ENCODE peak calls at places on chromosomes 13 and 19, in six cellular contexts. One of them, this sample, is unnamed.

GRCh38 chr13:40220299-40220935 is 446.0 kb downstream of the FOXO1 start:
- DNase-seq in IMR-90: no peak
- DNase-seq in mammary epithelial cell: no peak
- DNase-seq in astrocyte: peak; percentile 61
- DNase-seq in fibroblast of lung: peak; percentile 65
- DNase-seq in neural progenitor cell: no peak
- DNase-seq in this sample: no peak

GRCh38 chr19:3533020-3533408 is 6.0 kb upstream of the TEKTIP1 start:
- DNase-seq in mammary epithelial cell: no peak
- DNase-seq in neural progenitor cell: no peak
- DNase-seq in fibroblast of lung: no peak
- DNase-seq in astrocyte: no peak
- DNase-seq in IMR-90: no peak
- DNase-seq in this sample: no peak

GRCh38 chr19:29060833-29061364 is 152.1 kb downstream of the UQCRFS1 start:
- DNase-seq in mammary epithelial cell: no peak
- DNase-seq in neural progenitor cell: no peak
- DNase-seq in IMR-90: no peak
- DNase-seq in astrocyte: no peak
- DNase-seq in fibroblast of lung: no peak
- DNase-seq in this sample: no peak

GRCh38 chr13:20161275-20161950 is 561 bp upstream of the GJA3 start:
- DNase-seq in neural progenitor cell: peak; percentile 53
- DNase-seq in astrocyte: no peak
- DNase-seq in fibroblast of lung: no peak
- DNase-seq in mammary epithelial cell: peak; percentile 16
- DNase-seq in IMR-90: no peak
- DNase-seq in this sample: peak; percentile 50

GRCh38 chr13:20090349-20090748 is 70.5 kb downstream of the GJA3 start:
- DNase-seq in IMR-90: no peak
- DNase-seq in astrocyte: no peak
- DNase-seq in neural progenitor cell: no peak
- DNase-seq in fibroblast of lung: no peak
- DNase-seq in mammary epithelial cell: no peak
- DNase-seq in this sample: no peak

GRCh38 chr19:31378404-31378803 is 29.2 kb upstream of the TSHZ3 start:
- DNase-seq in neural progenitor cell: no peak
- DNase-seq in astrocyte: peak; percentile 98
- DNase-seq in fibroblast of lung: peak; percentile 98
- DNase-seq in mammary epithelial cell: peak; percentile 75
- DNase-seq in IMR-90: peak; percentile 95
- DNase-seq in this sample: no peak

GRCh38 chr19:34432797-34433196 is 4.6 kb downstream of the UBA2 start:
- DNase-seq in mammary epithelial cell: no peak
- DNase-seq in IMR-90: no peak
- DNase-seq in neural progenitor cell: no peak
- DNase-seq in astrocyte: no peak
- DNase-seq in fibroblast of lung: no peak
- DNase-seq in this sample: peak; percentile 2

GRCh38 chr19:38059897-38060296 is 152.9 kb downstream of the SIPA1L3 start:
- DNase-seq in mammary epithelial cell: no peak
- DNase-seq in fibroblast of lung: no peak
- DNase-seq in astrocyte: no peak
- DNase-seq in neural progenitor cell: no peak
- DNase-seq in IMR-90: no peak
- DNase-seq in this sample: no peak

GRCh38 chr19:50669319-50670101 is 20.3 kb downstream of the C19orf81 start:
- DNase-seq in mammary epithelial cell: no peak
- DNase-seq in IMR-90: peak; percentile 15
- DNase-seq in fibroblast of lung: peak; percentile 1
- DNase-seq in astrocyte: no peak
- DNase-seq in neural progenitor cell: no peak
- DNase-seq in this sample: peak; percentile 35

DNA sequence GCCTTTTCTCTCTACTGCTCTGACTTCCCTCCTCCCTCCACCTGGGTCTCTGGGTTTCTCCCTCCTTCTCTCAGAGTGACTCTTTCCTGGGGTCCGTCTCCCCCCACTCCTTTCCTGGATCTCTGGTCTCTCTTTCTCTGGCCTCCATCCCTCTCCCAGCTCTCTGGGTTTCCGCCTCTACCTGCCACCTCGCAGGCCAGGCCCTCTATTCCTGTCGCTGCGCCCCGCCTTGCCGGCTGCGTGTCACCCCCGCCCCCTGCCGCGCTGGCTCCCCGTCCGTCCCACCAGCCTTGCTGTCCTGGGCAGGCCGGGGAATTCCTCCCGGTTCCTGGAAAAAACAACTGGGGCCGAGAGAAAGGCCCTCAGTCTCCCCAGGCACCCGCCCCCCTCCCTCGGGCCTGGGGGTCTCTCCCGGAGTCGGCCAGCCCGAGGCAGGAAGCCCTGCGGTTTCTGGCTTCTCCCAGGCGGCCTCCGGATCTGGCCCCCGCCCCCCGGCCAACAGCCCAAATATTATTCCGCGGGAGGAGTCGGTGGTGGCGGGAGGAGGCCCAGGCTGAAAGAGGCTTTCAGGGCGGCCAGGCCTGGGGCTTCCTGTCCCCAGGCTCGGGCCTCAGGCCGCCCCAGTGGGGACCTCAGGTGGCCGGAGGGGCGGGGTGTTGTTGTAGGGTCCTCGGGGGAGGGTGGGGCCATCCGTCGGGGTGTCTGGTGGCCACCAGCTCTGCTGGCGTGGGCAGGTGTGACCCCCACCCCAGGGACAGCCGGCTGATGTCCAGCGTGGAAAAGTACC is 9.3 kb downstream of the IRF2BP1 start:
- DNase-seq in neural progenitor cell: peak; percentile 61
- DNase-seq in fibroblast of lung: peak; percentile 47
- DNase-seq in mammary epithelial cell: no peak
- DNase-seq in IMR-90: peak; percentile 16
- DNase-seq in astrocyte: peak; percentile 17
- DNase-seq in this sample: peak; percentile 75
- H3K4me2 ChIP-seq in neural progenitor cell: peak overlapping the region; percentile 81
- H3K4me2 ChIP-seq in fibroblast of lung: peak overlapping the region; percentile 44
- H3K4me2 ChIP-seq in mammary epithelial cell: no peak overlapping the region
- H3K4me2 ChIP-seq in IMR-90: no peak overlapping the region
- H3K4me2 ChIP-seq in astrocyte: peak overlapping the region; percentile 76
- H3K4me2 ChIP-seq in this sample: peak overlapping the region; percentile 90

GRCh38 chr13:27541386-27541785 is 78.9 kb downstream of the LNX2 start:
- DNase-seq in astrocyte: no peak
- DNase-seq in fibroblast of lung: peak; percentile 1
- DNase-seq in mammary epithelial cell: no peak
- DNase-seq in neural progenitor cell: no peak
- DNase-seq in IMR-90: peak; percentile 15
- DNase-seq in this sample: no peak
- H3K4me2 ChIP-seq in astrocyte: no peak overlapping the region
- H3K4me2 ChIP-seq in fibroblast of lung: no peak overlapping the region
- H3K4me2 ChIP-seq in mammary epithelial cell: no peak overlapping the region
- H3K4me2 ChIP-seq in neural progenitor cell: no peak overlapping the region
- H3K4me2 ChIP-seq in IMR-90: no peak overlapping the region
- H3K4me2 ChIP-seq in this sample: no peak overlapping the region

DNA sequence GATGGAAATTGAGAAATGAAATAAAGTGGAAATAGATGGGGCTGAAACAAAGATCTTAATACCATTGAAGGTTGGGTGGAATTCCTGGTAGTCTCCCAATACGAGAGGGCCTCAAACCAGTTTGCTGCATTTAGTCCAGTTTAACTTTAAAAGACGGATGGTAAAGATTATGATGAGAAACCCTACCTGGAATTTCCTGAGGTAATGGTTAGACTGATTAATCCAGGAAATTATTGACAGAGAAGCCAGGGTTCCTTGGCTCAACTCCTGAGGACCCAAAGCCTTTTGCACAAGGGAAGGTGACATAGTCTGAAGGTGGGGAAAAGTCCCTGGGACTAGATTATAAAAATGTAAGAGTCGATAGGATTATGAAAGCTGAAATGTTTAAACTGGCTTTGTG is 133.2 kb upstream of the SLITRK5 start:
- DNase-seq in mammary epithelial cell: no peak
- DNase-seq in IMR-90: no peak
- DNase-seq in fibroblast of lung: no peak
- DNase-seq in neural progenitor cell: no peak
- DNase-seq in astrocyte: no peak
- DNase-seq in this sample: no peak
- H3K4me2 ChIP-seq in mammary epithelial cell: no peak overlapping the region
- H3K4me2 ChIP-seq in IMR-90: no peak overlapping the region
- H3K4me2 ChIP-seq in fibroblast of lung: no peak overlapping the region
- H3K4me2 ChIP-seq in neural progenitor cell: no peak overlapping the region
- H3K4me2 ChIP-seq in astrocyte: no peak overlapping the region
- H3K4me2 ChIP-seq in this sample: no peak overlapping the region

DNA sequence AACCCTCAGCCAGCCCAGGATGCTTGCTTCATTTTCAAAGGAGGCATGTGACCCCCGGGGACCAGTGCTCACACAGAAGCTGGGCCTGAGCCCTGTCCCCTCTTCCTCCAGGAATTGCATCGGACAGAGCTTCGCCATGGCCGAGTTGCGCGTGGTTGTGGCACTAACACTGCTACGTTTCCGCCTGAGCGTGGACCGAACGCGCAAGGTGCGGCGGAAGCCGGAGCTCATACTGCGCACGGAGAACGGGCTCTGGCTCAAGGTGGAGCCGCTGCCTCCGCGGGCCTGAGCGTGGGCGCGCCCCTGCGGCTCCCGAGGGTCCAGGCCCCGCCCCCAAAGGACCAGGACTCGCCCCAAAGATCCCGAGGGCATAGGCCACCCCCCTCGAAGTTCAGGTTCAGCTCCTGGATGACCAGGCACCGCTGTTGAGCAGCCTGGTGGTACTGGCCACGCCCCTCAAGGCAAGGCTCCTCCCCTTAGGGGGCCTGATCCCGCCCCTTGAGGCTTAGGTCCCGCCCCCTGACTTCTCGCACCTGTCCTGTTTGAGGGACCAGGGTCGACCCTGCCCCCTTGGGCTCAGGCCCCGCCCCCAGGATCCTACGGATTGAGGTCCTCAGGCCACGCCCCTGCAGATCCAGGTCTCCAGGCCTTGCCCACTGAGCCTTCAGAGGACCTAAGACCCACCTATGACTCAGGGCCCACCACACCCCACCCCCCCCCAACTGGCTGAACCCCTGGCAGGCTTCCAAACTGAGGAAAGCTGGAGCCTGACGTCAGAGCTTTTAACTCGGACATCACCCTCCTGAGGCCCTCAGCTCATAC is 43.1 kb downstream of the CYP4F22 start:
- DNase-seq in neural progenitor cell: no peak
- DNase-seq in IMR-90: no peak
- DNase-seq in fibroblast of lung: no peak
- DNase-seq in mammary epithelial cell: no peak
- DNase-seq in astrocyte: no peak
- DNase-seq in this sample: peak; percentile 91
- H3K4me2 ChIP-seq in neural progenitor cell: no peak overlapping the region
- H3K4me2 ChIP-seq in IMR-90: peak overlapping the region; percentile 70
- H3K4me2 ChIP-seq in fibroblast of lung: no peak overlapping the region
- H3K4me2 ChIP-seq in mammary epithelial cell: peak overlapping the region; percentile 79
- H3K4me2 ChIP-seq in astrocyte: peak overlapping the region; percentile 60
- H3K4me2 ChIP-seq in this sample: peak overlapping the region; percentile 67

GRCh38 chr19:17404015-17404414 is 1.4 kb downstream of the BST2 start:
- DNase-seq in neural progenitor cell: no peak
- DNase-seq in IMR-90: no peak
- DNase-seq in astrocyte: no peak
- DNase-seq in fibroblast of lung: no peak
- DNase-seq in mammary epithelial cell: no peak
- DNase-seq in this sample: peak; percentile 57

GRCh38 chr19:17404621-17405249 is 695 bp downstream of the BST2 start:
- DNase-seq in astrocyte: no peak
- DNase-seq in neural progenitor cell: no peak
- DNase-seq in fibroblast of lung: no peak
- DNase-seq in IMR-90: no peak
- DNase-seq in mammary epithelial cell: no peak
- DNase-seq in this sample: no peak

GRCh38 chr19:17401628-17402027 is 3.8 kb downstream of the BST2 start:
- DNase-seq in neural progenitor cell: no peak
- DNase-seq in astrocyte: no peak
- DNase-seq in IMR-90: no peak
- DNase-seq in mammary epithelial cell: no peak
- DNase-seq in fibroblast of lung: no peak
- DNase-seq in this sample: no peak

GRCh38 chr19:17405250-17406038 is at the start of gene BST2:
- DNase-seq in astrocyte: peak; percentile 39
- DNase-seq in mammary epithelial cell: no peak
- DNase-seq in fibroblast of lung: peak; percentile 57
- DNase-seq in IMR-90: peak; percentile 37
- DNase-seq in neural progenitor cell: peak; percentile 53
- DNase-seq in this sample: peak; percentile 78

GRCh38 chr19:17402982-17403855 is 2.2 kb downstream of the BST2 start:
- DNase-seq in fibroblast of lung: no peak
- DNase-seq in IMR-90: no peak
- DNase-seq in astrocyte: no peak
- DNase-seq in mammary epithelial cell: no peak
- DNase-seq in neural progenitor cell: peak; percentile 93
- DNase-seq in this sample: peak; percentile 92
- H3K4me2 ChIP-seq in fibroblast of lung: no peak overlapping the region
- H3K4me2 ChIP-seq in IMR-90: no peak overlapping the region
- H3K4me2 ChIP-seq in astrocyte: no peak overlapping the region
- H3K4me2 ChIP-seq in mammary epithelial cell: no peak overlapping the region
- H3K4me2 ChIP-seq in neural progenitor cell: peak overlapping the region; percentile 90
- H3K4me2 ChIP-seq in this sample: peak overlapping the region; percentile 85

GRCh38 chr13:112645327-112645914 is 44.4 kb upstream of the ATP11A start:
- DNase-seq in neural progenitor cell: no peak
- DNase-seq in mammary epithelial cell: no peak
- DNase-seq in astrocyte: no peak
- DNase-seq in IMR-90: no peak
- DNase-seq in fibroblast of lung: no peak
- DNase-seq in this sample: no peak
- H3K4me2 ChIP-seq in neural progenitor cell: no peak overlapping the region
- H3K4me2 ChIP-seq in mammary epithelial cell: no peak overlapping the region
- H3K4me2 ChIP-seq in astrocyte: no peak overlapping the region
- H3K4me2 ChIP-seq in IMR-90: no peak overlapping the region
- H3K4me2 ChIP-seq in fibroblast of lung: no peak overlapping the region
- H3K4me2 ChIP-seq in this sample: no peak overlapping the region

DNA sequence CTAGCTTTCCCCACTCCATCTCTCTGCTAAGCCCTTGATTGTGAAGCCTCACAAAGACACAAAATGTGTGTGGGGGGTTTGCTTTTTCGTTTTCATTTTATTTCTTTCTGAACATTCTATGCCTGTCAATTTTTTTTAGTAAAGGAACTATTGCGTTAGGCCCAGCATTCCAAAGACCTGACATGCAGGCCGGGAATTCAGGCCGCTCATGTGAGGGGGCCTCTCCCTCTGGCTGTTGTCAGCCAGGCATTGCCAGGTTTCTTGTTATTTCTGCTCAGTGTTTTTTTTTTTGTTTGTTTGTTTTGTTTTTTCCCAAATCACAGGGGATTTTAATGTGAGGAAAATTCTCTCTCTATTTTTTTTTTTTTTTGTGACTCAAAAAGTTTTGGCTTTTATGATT is 10.3 kb upstream of the MEDAG start:
- DNase-seq in neural progenitor cell: peak; percentile 22
- DNase-seq in fibroblast of lung: peak; percentile 91
- DNase-seq in astrocyte: peak; percentile 88
- DNase-seq in IMR-90: peak; percentile 92
- DNase-seq in mammary epithelial cell: peak; percentile 24
- DNase-seq in this sample: peak; percentile 34
- H3K4me2 ChIP-seq in neural progenitor cell: peak overlapping the region; percentile 2
- H3K4me2 ChIP-seq in fibroblast of lung: peak overlapping the region; percentile 11
- H3K4me2 ChIP-seq in astrocyte: peak overlapping the region; percentile 33
- H3K4me2 ChIP-seq in IMR-90: peak overlapping the region; percentile 61
- H3K4me2 ChIP-seq in mammary epithelial cell: peak overlapping the region; percentile 24
- H3K4me2 ChIP-seq in this sample: no peak overlapping the region